ENCODE peak calls at places on chromosomes 3 and 15, in seven cellular contexts. One of them, this sample, is unnamed. For H3K27me3, the result is how much of the 10 kb centered on the place peaks cover.

GRCh38 chr3:126216416-126216815 is 36.0 kb upstream of the ALDH1L1 start:
- DNase-seq in upper lobe of right lung: no peak
- DNase-seq in DND-41: no peak
- DNase-seq in suprapubic skin: no peak
- DNase-seq in HCT116: no peak
- DNase-seq in adrenal gland: no peak
- DNase-seq in lung: no peak
- DNase-seq in this sample: no peak

GRCh38 chr3:120855665-120856437 is 52.2 kb upstream of the STXBP5L start:
- DNase-seq in lung: no peak
- DNase-seq in upper lobe of right lung: no peak
- DNase-seq in HCT116: no peak
- DNase-seq in adrenal gland: peak
- DNase-seq in DND-41: no peak
- DNase-seq in suprapubic skin: no peak
- DNase-seq in this sample: peak

GRCh38 chr3:195613468-195614069 is 29.8 kb upstream of the APOD start:
- DNase-seq in DND-41: no peak
- DNase-seq in adrenal gland: peak
- DNase-seq in lung: no peak
- DNase-seq in upper lobe of right lung: no peak
- DNase-seq in suprapubic skin: peak
- DNase-seq in HCT116: no peak
- DNase-seq in this sample: no peak

GRCh38 chr15:25391971-25392733 is 46.7 kb downstream of the UBE3A start:
- DNase-seq in adrenal gland: no peak
- DNase-seq in HCT116: no peak
- DNase-seq in suprapubic skin: no peak
- DNase-seq in DND-41: no peak
- DNase-seq in lung: no peak
- DNase-seq in upper lobe of right lung: no peak
- DNase-seq in this sample: no peak

GRCh38 chr3:189947948-189948723 is 172.6 kb downstream of the P3H2 start:
- DNase-seq in adrenal gland: no peak
- DNase-seq in DND-41: no peak
- DNase-seq in lung: no peak
- DNase-seq in HCT116: no peak
- DNase-seq in suprapubic skin: no peak
- DNase-seq in upper lobe of right lung: no peak
- DNase-seq in this sample: no peak

GRCh38 chr3:140573011-140573410 is 104.9 kb upstream of the TRIM42 start:
- DNase-seq in adrenal gland: no peak
- DNase-seq in suprapubic skin: no peak
- DNase-seq in HCT116: no peak
- DNase-seq in lung: no peak
- DNase-seq in DND-41: no peak
- DNase-seq in upper lobe of right lung: no peak
- DNase-seq in this sample: no peak

GRCh38 chr3:46312996-46313395 is 40.9 kb upstream of the CCR2 start:
- DNase-seq in HCT116: no peak
- DNase-seq in suprapubic skin: peak
- DNase-seq in adrenal gland: peak
- DNase-seq in upper lobe of right lung: no peak
- DNase-seq in lung: peak
- DNase-seq in DND-41: no peak
- DNase-seq in this sample: no peak

GRCh38 chr15:74788042-74788715 is 6.3 kb downstream of the CSK start:
- DNase-seq in adrenal gland: no peak
- DNase-seq in DND-41: no peak
- DNase-seq in HCT116: no peak
- DNase-seq in suprapubic skin: no peak
- DNase-seq in lung: no peak
- DNase-seq in upper lobe of right lung: no peak
- DNase-seq in this sample: no peak

GRCh38 chr15:70311821-70312220 is 214.1 kb upstream of the TLE3 start:
- DNase-seq in HCT116: no peak
- DNase-seq in DND-41: no peak
- DNase-seq in lung: no peak
- DNase-seq in suprapubic skin: no peak
- DNase-seq in upper lobe of right lung: no peak
- DNase-seq in adrenal gland: no peak
- DNase-seq in this sample: no peak

GRCh38 chr3:44468572-44469520 is 8.6 kb downstream of the ZNF445 start:
- DNase-seq in DND-41: no peak
- DNase-seq in HCT116: peak
- DNase-seq in lung: no peak
- DNase-seq in suprapubic skin: no peak
- DNase-seq in adrenal gland: peak
- DNase-seq in upper lobe of right lung: no peak
- DNase-seq in this sample: no peak

GRCh38 chr3:77898621-77899020 is 858.7 kb downstream of the ROBO2 start:
- DNase-seq in DND-41: no peak
- DNase-seq in HCT116: no peak
- DNase-seq in lung: no peak
- DNase-seq in suprapubic skin: no peak
- DNase-seq in adrenal gland: no peak
- DNase-seq in upper lobe of right lung: no peak
- DNase-seq in this sample: no peak

GRCh38 chr3:55826731-55827496 is 339.8 kb upstream of the WNT5A start:
- DNase-seq in upper lobe of right lung: no peak
- DNase-seq in lung: no peak
- DNase-seq in adrenal gland: no peak
- DNase-seq in suprapubic skin: no peak
- DNase-seq in HCT116: no peak
- DNase-seq in DND-41: no peak
- DNase-seq in this sample: no peak

GRCh38 chr15:85854345-85855097 is 59.8 kb upstream of the KLHL25 start:
- DNase-seq in DND-41: peak
- DNase-seq in adrenal gland: peak
- DNase-seq in lung: peak
- DNase-seq in suprapubic skin: peak
- DNase-seq in upper lobe of right lung: no peak
- DNase-seq in HCT116: peak
- DNase-seq in this sample: no peak

GRCh38 chr3:162760789-162761188 is 1264.2 kb downstream of the OTOL1 start:
- DNase-seq in DND-41: no peak
- DNase-seq in HCT116: no peak
- DNase-seq in upper lobe of right lung: no peak
- DNase-seq in lung: no peak
- DNase-seq in adrenal gland: no peak
- DNase-seq in suprapubic skin: no peak
- DNase-seq in this sample: no peak

GRCh38 chr15:41513282-41514227 is at the start of gene LTK:
- DNase-seq in suprapubic skin: no peak
- DNase-seq in adrenal gland: no peak
- DNase-seq in DND-41: no peak
- DNase-seq in upper lobe of right lung: no peak
- DNase-seq in HCT116: peak
- DNase-seq in lung: no peak
- DNase-seq in this sample: no peak

GRCh38 chr15:65902373-65902772 is 33.1 kb downstream of the RAB11A start:
- DNase-seq in adrenal gland: peak
- DNase-seq in lung: peak
- DNase-seq in upper lobe of right lung: peak
- DNase-seq in DND-41: no peak
- DNase-seq in suprapubic skin: peak
- DNase-seq in HCT116: peak
- DNase-seq in this sample: peak

GRCh38 chr3:192887047-192887446 is 30.6 kb downstream of the MB21D2 start:
- DNase-seq in upper lobe of right lung: no peak
- DNase-seq in lung: peak
- DNase-seq in suprapubic skin: no peak
- DNase-seq in adrenal gland: no peak
- DNase-seq in HCT116: peak
- DNase-seq in DND-41: no peak
- DNase-seq in this sample: peak

GRCh38 chr3:53570086-53570485 is 75.7 kb downstream of the CACNA1D start:
- DNase-seq in upper lobe of right lung: no peak
- DNase-seq in HCT116: no peak
- DNase-seq in lung: no peak
- DNase-seq in DND-41: no peak
- DNase-seq in suprapubic skin: no peak
- DNase-seq in adrenal gland: no peak
- DNase-seq in this sample: no peak

GRCh38 chr15:100727291-100727851 is 125.0 kb downstream of the ASB7 start:
- DNase-seq in adrenal gland: peak
- DNase-seq in HCT116: no peak
- DNase-seq in lung: peak
- DNase-seq in upper lobe of right lung: no peak
- DNase-seq in suprapubic skin: no peak
- DNase-seq in DND-41: no peak
- DNase-seq in this sample: peak

DNA sequence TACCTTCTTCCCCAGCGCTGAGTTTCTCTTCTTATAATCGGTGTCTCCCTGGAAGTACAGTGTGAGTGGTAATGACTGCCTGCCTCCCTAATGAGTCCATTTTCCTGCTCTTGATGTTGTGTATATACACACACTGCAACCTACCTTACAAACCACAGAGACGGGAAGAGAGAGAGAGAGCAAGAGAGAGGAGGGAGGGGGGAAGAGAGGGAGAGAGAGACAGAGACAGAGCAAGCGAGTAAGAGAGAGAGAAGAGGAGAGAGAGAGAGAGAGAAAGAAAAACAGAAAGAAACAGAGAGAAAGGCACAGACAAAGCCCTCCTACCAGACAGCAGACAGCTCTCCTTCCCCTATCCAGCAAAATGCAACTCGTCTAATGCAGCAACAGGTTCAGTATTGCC is 46.9 kb downstream of the ZBTB20 start:
- DNase-seq in lung: no peak
- DNase-seq in upper lobe of right lung: no peak
- DNase-seq in HCT116: no peak
- DNase-seq in adrenal gland: peak
- DNase-seq in suprapubic skin: no peak
- DNase-seq in DND-41: peak
- DNase-seq in this sample: no peak
- TF ChIP-seq CTCF in lung: peak
- TF ChIP-seq CTCF in upper lobe of right lung: no peak
- TF ChIP-seq CTCF in HCT116: no peak
- TF ChIP-seq CTCF in adrenal gland: no peak
- TF ChIP-seq CTCF in suprapubic skin: no peak
- TF ChIP-seq CTCF in DND-41: no peak
- TF ChIP-seq CTCF in this sample: no peak

DNA sequence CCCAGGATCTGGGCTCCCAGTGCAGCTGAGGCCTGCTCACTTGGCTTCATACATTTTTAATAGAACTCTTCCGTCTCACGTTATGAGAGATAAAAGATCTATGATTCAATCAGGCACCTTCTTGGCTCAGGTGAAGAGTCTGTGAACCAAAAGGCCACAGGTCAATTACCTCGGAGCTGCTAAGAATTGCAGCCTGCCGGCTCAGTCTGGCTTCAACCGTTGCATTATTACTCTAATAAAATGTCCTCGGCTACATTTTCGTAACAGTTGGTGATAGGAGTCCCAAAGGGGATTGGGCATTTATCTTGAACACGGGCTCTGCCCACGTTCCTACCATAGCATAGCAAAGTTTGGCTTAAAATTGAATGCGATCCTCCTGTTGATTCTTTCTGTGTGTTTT is 176.3 kb downstream of the SLCO3A1 start:
- DNase-seq in lung: no peak
- DNase-seq in suprapubic skin: no peak
- DNase-seq in upper lobe of right lung: no peak
- DNase-seq in DND-41: no peak
- DNase-seq in HCT116: no peak
- DNase-seq in adrenal gland: no peak
- DNase-seq in this sample: no peak
- H3K27ac ChIP-seq in lung: no peak
- H3K27ac ChIP-seq in suprapubic skin: peak
- H3K27ac ChIP-seq in upper lobe of right lung: peak
- H3K27ac ChIP-seq in DND-41: no peak
- H3K27ac ChIP-seq in HCT116: no peak
- H3K27ac ChIP-seq in adrenal gland: no peak
- H3K27ac ChIP-seq in this sample: peak

GRCh38 chr3:155742339-155742980 is 2.4 kb downstream of the PLCH1 start:
- DNase-seq in adrenal gland: no peak
- DNase-seq in DND-41: no peak
- DNase-seq in suprapubic skin: no peak
- DNase-seq in upper lobe of right lung: no peak
- DNase-seq in HCT116: no peak
- DNase-seq in lung: no peak
- DNase-seq in this sample: no peak

GRCh38 chr3:155743616-155744015 is 1.3 kb downstream of the PLCH1 start:
- DNase-seq in suprapubic skin: no peak
- DNase-seq in adrenal gland: no peak
- DNase-seq in DND-41: no peak
- DNase-seq in HCT116: no peak
- DNase-seq in lung: no peak
- DNase-seq in upper lobe of right lung: no peak
- DNase-seq in this sample: no peak

GRCh38 chr3:155745795-155746550 is 1.1 kb upstream of the PLCH1 start:
- DNase-seq in suprapubic skin: no peak
- DNase-seq in upper lobe of right lung: peak
- DNase-seq in DND-41: no peak
- DNase-seq in HCT116: peak
- DNase-seq in adrenal gland: peak
- DNase-seq in lung: peak
- DNase-seq in this sample: no peak

GRCh38 chr3:155744626-155745324 is at the start of gene PLCH1:
- DNase-seq in DND-41: peak
- DNase-seq in suprapubic skin: peak
- DNase-seq in HCT116: peak
- DNase-seq in lung: peak
- DNase-seq in adrenal gland: peak
- DNase-seq in upper lobe of right lung: peak
- DNase-seq in this sample: peak

GRCh38 chr3:155744091-155744625 is 713 bp downstream of the PLCH1 start:
- DNase-seq in HCT116: peak
- DNase-seq in lung: peak
- DNase-seq in suprapubic skin: no peak
- DNase-seq in DND-41: peak
- DNase-seq in adrenal gland: peak
- DNase-seq in upper lobe of right lung: peak
- DNase-seq in this sample: no peak
- H3K27me3 ChIP-seq in HCT116: under half
- H3K27me3 ChIP-seq in lung: under half
- H3K27me3 ChIP-seq in suprapubic skin: under half
- H3K27me3 ChIP-seq in DND-41: under half
- H3K27me3 ChIP-seq in adrenal gland: under half
- H3K27me3 ChIP-seq in upper lobe of right lung: under half
- H3K27me3 ChIP-seq in this sample: under half

DNA sequence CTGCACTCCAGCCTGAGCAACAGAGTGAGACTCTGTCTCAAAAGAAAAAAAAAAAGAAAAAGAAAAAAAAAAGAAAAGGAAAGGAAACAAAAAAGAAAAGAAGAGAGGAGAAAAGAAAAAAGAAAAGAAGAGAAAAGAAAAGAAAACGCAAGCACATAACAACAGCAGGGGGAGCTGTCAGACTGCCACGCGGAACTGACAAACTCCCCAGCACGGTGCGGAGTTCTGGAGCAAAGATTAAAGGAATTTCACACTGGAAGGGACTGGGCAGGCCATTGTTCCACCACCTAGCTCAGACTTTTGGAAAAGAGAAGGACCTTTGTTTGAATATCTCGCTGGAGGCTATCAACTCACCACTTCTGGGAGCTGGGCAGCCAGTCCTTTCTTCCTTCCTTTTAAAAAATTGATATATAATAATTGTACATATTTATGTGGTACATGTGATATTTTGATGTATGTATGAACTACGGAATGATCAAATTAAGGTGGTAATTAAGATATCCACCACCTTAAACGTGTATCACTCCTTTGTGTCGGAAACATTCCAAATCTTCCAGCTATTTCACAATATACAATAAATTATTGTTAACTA is 40.5 kb downstream of the DPPA2 start:
- DNase-seq in DND-41: peak
- DNase-seq in suprapubic skin: no peak
- DNase-seq in lung: no peak
- DNase-seq in adrenal gland: peak
- DNase-seq in HCT116: peak
- DNase-seq in upper lobe of right lung: no peak
- DNase-seq in this sample: no peak
- TF ChIP-seq CTCF in DND-41: peak
- TF ChIP-seq CTCF in suprapubic skin: no peak
- TF ChIP-seq CTCF in lung: peak
- TF ChIP-seq CTCF in adrenal gland: peak
- TF ChIP-seq CTCF in HCT116: peak
- TF ChIP-seq CTCF in upper lobe of right lung: peak
- TF ChIP-seq CTCF in this sample: no peak

This sample was measured in right atrium auricular region.